ENCODE peak calls at places on chromosomes 2 and 18, in seven cellular contexts. A is pancreas; E is heart left ventricle; Q is MM.1S; J is CD8-positive, alpha-beta T cell; X is BE2C; S is CD4-positive, alpha-beta memory T cell. C is an unnamed sample. For H3K4me1 and H3K36me3, the result is how much of the 10 kb centered on the place peaks cover.

GRCh38 chr2:190545756-190546385 is 11.3 kb upstream of the NEMP2 start:
- DNase-seq in S (no peak), A (no peak), Q (no peak), E (no peak), J (no peak), X (no peak), C (no peak)

GRCh38 chr18:28158083-28158581 is 18.8 kb downstream of the CDH2 start:
- DNase-seq in S (no peak), E (no peak), Q (no peak), X (no peak), A (no peak), J (no peak), C (no peak)

GRCh38 chr2:10410001-10410671 is 38.0 kb downstream of the ODC1 start:
- DNase-seq in S (no peak), J (no peak), Q (peak), A (no peak), E (no peak), X (no peak), C (no peak)

GRCh38 chr2:54015809-54016703 is 45.3 kb upstream of the PSME4 start:
- DNase-seq in Q (no peak), E (no peak), A (no peak), S (no peak), J (no peak), X (no peak), C (no peak)

GRCh38 chr2:167964650-167965404 is 282.6 kb downstream of the STK39 start:
- DNase-seq in J (no peak), S (no peak), X (no peak), E (no peak), Q (no peak), A (no peak), C (no peak)

GRCh38 chr2:30693821-30694281 is 113.4 kb downstream of the CAPN13 start:
- DNase-seq in S (no peak), E (no peak), A (no peak), J (no peak), X (no peak), Q (no peak), C (no peak)

GRCh38 chr18:76443519-76444435 is 51.3 kb downstream of the ZNF516 start:
- DNase-seq in J (no peak), Q (no peak), E (peak), S (no peak), X (peak), A (no peak), C (no peak)

GRCh38 chr2:151289972-151290335 is 486 bp upstream of the NMI start:
- DNase-seq in X (no peak), J (no peak), Q (no peak), E (no peak), S (no peak), A (no peak), C (no peak)

GRCh38 chr2:141498561-141498960 is 632.3 kb downstream of the LRP1B start:
- DNase-seq in E (no peak), X (no peak), S (no peak), A (no peak), Q (no peak), J (no peak), C (no peak)

GRCh38 chr18:6333981-6334380 is 80.7 kb downstream of the L3MBTL4 start:
- DNase-seq in J (no peak), X (no peak), Q (no peak), E (no peak), A (no peak), S (no peak), C (no peak)

GRCh38 chr2:3575534-3576324 is 669 bp downstream of the RPS7 start:
- DNase-seq in E (no peak), X (no peak), A (no peak), Q (peak), S (peak), J (peak), C (no peak)

GRCh38 chr2:172038604-172039003 is 38.9 kb downstream of the METAP1D start:
- DNase-seq in Q (no peak), A (no peak), E (no peak), S (no peak), X (no peak), J (no peak), C (no peak)

GRCh38 chr2:197453914-197454398 is 604 bp downstream of the COQ10B start:
- DNase-seq in Q (peak), X (peak), E (peak), A (peak), S (no peak), J (no peak), C (peak)

GRCh38 chr2:131520526-131520925 is 7.2 kb upstream of the CCDC74A start:
- DNase-seq in Q (no peak), A (no peak), S (no peak), E (no peak), X (no peak), J (no peak), C (no peak)

GRCh38 chr2:40554665-40555294 is 102.9 kb upstream of the SLC8A1 start:
- DNase-seq in J (no peak), S (no peak), X (peak), E (peak), A (peak), Q (peak), C (peak)

GRCh38 chr2:109433926-109434325 is 179.8 kb downstream of the SEPTIN10 start:
- DNase-seq in A (no peak), J (no peak), E (no peak), X (no peak), S (no peak), Q (no peak), C (peak)

GRCh38 chr2:99420751-99421299 is 69.0 kb downstream of the REV1 start:
- DNase-seq in Q (no peak), X (no peak), E (no peak), A (no peak), S (no peak), J (no peak), C (no peak)

GRCh38 chr18:70295633-70296188 is 6.9 kb downstream of the SOCS6 start:
- DNase-seq in X (no peak), A (no peak), S (no peak), Q (no peak), E (no peak), J (no peak), C (no peak)

GRCh38 chr18:70293166-70293565 is 4.3 kb downstream of the SOCS6 start:
- DNase-seq in S (no peak), J (no peak), Q (no peak), A (no peak), E (no peak), X (peak), C (no peak)

GRCh38 chr18:70296289-70296688 is 7.4 kb downstream of the SOCS6 start:
- DNase-seq in Q (no peak), S (no peak), A (peak), X (peak), J (no peak), E (peak), C (no peak)

GRCh38 chr18:70295192-70295522 is 6.3 kb downstream of the SOCS6 start:
- DNase-seq in Q (no peak), A (no peak), S (no peak), J (no peak), X (no peak), E (no peak), C (no peak)

DNA sequence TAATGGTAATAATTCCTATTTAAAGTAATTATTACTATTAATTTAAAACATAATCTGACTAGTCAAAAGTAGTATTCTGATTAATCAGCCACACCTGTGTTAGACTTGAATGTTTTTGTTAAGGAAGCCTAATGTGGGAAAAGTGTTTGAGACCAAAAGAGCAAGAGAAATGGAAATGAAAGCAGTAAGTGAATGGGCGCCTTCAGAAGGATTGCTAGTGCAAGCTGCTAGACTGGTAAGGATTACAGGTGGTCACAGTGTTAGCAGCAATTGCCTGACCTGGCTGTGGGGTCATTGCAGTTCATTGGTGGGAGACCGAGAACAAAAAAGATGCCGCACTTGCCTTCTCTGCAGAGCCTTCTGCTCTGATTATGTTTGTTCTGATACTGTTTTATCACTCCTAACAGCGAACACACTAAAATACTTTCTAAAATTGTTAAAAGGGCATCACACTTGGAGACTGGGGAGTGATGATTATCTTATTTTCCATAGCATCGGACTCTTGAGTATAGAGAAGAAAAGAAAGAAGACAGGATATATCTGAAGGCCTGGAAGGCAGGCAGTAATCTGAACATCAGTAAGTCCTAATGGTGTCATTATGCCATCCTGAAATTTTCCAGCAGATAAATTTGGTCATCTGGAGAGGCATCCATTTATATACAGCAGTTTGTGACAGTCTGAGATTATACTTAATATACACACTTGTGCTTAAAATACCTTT is 5.8 kb downstream of the SOCS6 start:
- DNase-seq in S (no peak), E (no peak), X (no peak), A (no peak), Q (no peak), J (no peak), C (no peak)
- H3K4me1 ChIP-seq in S (under half), E (half or more), X (under half), A (under half), Q (under half), J (under half), C (under half)

DNA sequence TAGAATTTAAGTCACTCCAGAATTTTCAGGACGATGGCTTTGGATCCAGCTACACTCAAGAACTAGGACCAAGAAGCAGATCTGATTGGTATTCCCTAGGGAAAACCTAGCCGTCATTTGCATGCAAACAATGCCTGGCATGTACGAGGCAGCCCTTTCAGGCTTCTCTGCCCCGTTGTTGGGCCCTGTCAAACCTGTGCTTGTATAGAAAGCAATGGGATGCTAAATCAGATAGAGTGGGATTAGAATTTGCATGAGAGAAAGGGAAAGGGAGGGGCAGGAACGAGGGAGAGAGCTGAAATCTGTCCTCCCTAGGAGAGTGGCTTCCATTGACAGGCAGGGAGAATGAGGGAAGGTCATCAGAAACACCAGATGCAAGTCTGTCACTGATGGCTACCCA is 28.6 kb downstream of the ARID5A start:
- DNase-seq in S (no peak), J (no peak), X (no peak), A (no peak), E (no peak), Q (no peak), C (no peak)
- H3K4me3 ChIP-seq in S (no peak), J (no peak), X (no peak), A (no peak), E (no peak), Q (no peak), C (no peak)

GRCh38 chr18:63339920-63340484 is 20.4 kb upstream of the BCL2 start:
- DNase-seq in J (peak), Q (peak), X (peak), S (peak), A (no peak), E (no peak), C (no peak)
- H3K36me3 ChIP-seq in J (under half), Q (under half), X (under half), S (under half), A (under half), E (under half), C (under half)

DNA sequence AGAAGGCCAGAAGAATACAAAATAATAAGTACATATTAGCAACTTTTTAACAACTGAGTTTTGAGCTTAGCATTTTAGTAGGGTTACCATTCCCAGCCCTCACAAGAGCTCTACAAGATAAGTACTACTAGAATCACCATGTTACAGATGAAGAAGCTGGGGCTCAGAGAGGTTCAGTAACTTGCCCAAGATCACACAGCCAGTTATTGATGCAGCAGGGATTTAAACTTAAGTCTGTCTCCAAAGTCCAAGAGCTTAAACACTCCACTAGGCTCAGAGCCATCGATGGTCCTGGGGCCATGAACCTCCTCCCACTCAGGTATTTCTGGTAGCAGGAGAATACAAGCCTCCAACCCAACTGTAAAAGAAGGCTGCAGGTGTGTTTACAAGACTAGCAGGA is 30.8 kb downstream of the TNS1 start:
- DNase-seq in E (no peak), Q (no peak), J (no peak), X (no peak), S (no peak), A (no peak), C (no peak)
- H3K4me1 ChIP-seq in E (under half), Q (under half), J (under half), X (under half), S (under half), A (under half), C (under half)

DNA sequence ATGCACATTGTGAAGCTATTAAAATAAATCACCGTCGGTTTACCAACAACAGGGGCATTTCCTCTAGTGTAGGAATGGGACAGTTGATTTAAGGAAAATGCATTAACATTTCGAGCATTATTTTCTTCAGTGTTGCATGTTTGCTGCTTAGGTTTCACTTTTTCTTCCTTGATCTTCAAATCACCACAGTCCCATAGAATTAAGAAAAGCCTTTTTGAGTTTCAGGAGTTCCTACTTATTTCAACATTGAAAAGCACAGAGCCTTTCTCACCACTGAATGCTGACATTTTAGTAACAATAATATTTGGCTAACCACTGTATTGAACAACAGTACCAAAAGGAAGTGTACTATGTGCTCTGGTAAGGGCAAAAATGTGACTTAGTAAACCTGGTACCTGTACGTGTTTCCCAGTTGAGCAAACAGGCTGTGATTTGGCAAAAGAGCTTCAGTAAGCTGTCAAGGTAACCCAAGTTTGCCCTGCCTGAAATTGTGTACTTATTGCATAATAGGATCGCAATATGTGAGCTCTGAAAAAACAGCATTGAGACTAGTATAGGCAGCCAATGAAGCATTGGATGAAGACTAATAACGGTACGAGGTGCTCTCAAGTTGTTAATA is 2.2 kb downstream of the LRRTM4 start:
- DNase-seq in X (no peak), S (no peak), E (no peak), Q (no peak), J (no peak), A (no peak), C (no peak)
- H3K4me3 ChIP-seq in X (no peak), S (no peak), E (no peak), Q (no peak), J (no peak), A (no peak), C (no peak)

GRCh38 chr2:152646775-152647174 is 70.5 kb downstream of the PRPF40A start:
- DNase-seq in E (no peak), J (no peak), A (no peak), Q (no peak), S (no peak), X (no peak), C (no peak)

GRCh38 chr2:152648336-152648735 is 68.9 kb downstream of the PRPF40A start:
- DNase-seq in A (no peak), X (no peak), J (no peak), Q (no peak), E (no peak), S (no peak), C (no peak)

GRCh38 chr2:152647417-152648010 is 69.7 kb downstream of the PRPF40A start:
- DNase-seq in S (no peak), J (no peak), Q (no peak), E (peak), X (no peak), A (peak), C (peak)

GRCh38 chr2:152646264-152646663 is 71.0 kb downstream of the PRPF40A start:
- DNase-seq in A (no peak), X (no peak), S (no peak), J (no peak), Q (no peak), E (no peak), C (no peak)

GRCh38 chr2:152644197-152644873 is 72.9 kb downstream of the PRPF40A start:
- DNase-seq in X (no peak), J (no peak), Q (no peak), E (no peak), A (no peak), S (no peak), C (no peak)
- H3K36me3 ChIP-seq in X (under half), J (under half), Q (under half), E (under half), A (under half), S (under half), C (under half)

GRCh38 chr2:45685299-45685698 is 33.8 kb downstream of the PRKCE start:
- DNase-seq in S (no peak), E (no peak), Q (no peak), J (no peak), A (no peak), X (no peak), C (no peak)
- H3K4me1 ChIP-seq in S (under half), E (half or more), Q (under half), J (under half), A (under half), X (half or more), C (under half)

GRCh38 chr2:170530803-170531564 is 184.2 kb upstream of the SP5 start:
- DNase-seq in A (no peak), J (no peak), E (no peak), S (no peak), X (no peak), Q (no peak), C (no peak)

GRCh38 chr2:170531876-170532275 is 183.3 kb upstream of the SP5 start:
- DNase-seq in A (no peak), E (no peak), J (no peak), Q (no peak), X (no peak), S (no peak), C (no peak)

GRCh38 chr2:170533156-170533555 is 182.0 kb upstream of the SP5 start:
- DNase-seq in X (no peak), E (no peak), J (no peak), Q (no peak), A (no peak), S (no peak), C (no peak)

GRCh38 chr2:170525566-170525900 is 189.6 kb upstream of the SP5 start:
- DNase-seq in Q (no peak), S (no peak), A (peak), X (no peak), J (no peak), E (peak), C (peak)

DNA sequence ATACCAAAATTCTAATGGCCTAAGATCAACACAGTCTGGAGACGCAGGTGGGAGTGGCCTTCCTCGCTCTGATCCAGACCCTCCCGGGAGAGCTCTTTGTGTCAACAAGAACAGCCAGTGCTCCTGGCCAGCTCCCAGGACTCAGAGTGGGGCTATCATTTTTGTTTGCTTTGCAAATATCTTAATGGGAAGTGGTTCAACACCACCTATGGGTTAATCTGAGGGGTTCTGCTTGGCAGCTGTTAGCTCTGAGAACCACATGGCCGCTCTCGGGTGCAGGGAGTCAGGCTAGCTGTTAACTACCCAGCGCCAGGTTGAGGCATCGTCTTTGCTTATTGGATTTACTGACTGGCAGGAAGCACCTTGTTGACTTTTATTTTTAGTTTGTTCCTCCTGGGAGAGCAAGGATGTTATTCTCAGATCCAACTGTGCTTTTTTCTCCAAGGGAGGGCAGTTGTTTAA is 184.8 kb upstream of the SP5 start:
- DNase-seq in X (peak), Q (no peak), E (peak), S (no peak), A (peak), J (no peak), C (peak)
- H3K4me3 ChIP-seq in X (no peak), Q (no peak), E (peak), S (no peak), A (no peak), J (no peak), C (no peak)

GRCh38 chr2:182636694-182637093 is 79.4 kb upstream of the DNAJC10 start:
- DNase-seq in E (no peak), Q (no peak), X (no peak), S (no peak), J (no peak), A (no peak), C (no peak)

GRCh38 chr2:182631299-182631698 is 84.8 kb upstream of the DNAJC10 start:
- DNase-seq in E (no peak), S (no peak), A (no peak), Q (no peak), X (no peak), J (no peak), C (no peak)

GRCh38 chr2:182638652-182639051 is 77.4 kb upstream of the DNAJC10 start:
- DNase-seq in S (no peak), X (no peak), J (no peak), E (no peak), A (no peak), Q (no peak), C (no peak)

GRCh38 chr2:182628901-182629300 is 87.2 kb upstream of the DNAJC10 start:
- DNase-seq in S (no peak), Q (no peak), E (no peak), A (no peak), X (no peak), J (no peak), C (no peak)

GRCh38 chr2:182634386-182634785 is 81.7 kb upstream of the DNAJC10 start:
- DNase-seq in X (no peak), E (no peak), Q (no peak), A (no peak), S (no peak), J (no peak), C (no peak)
- H3K36me3 ChIP-seq in X (under half), E (under half), Q (under half), A (under half), S (under half), J (under half), C (under half)